ENCODE peak calls at places on chromosome 9, in nine cellular contexts. I is vagina, S is uterus, R is IMR-90, G is HCT116, K is adrenal gland, N is ovary, U is A549, E is upper lobe of left lung. D is an unnamed sample.
A peak's percentile ranks its signal among the peaks of the same experiment; 100 is the strongest.

GRCh38 chr9:87542180-87542579 is 44.5 kb downstream of the DAPK1 start:
- DNase-seq in I (no peak), S (no peak), R (no peak), G (no peak), K (no peak), N (no peak), U (no peak), E (no peak), D (no peak)

GRCh38 chr9:129451089-129451656 is 169.7 kb downstream of the C9orf50 start:
- DNase-seq in I (no peak), S (peak; percentile 48), R (no peak), G (no peak), K (peak; percentile 63), N (peak; percentile 75), U (no peak), E (no peak), D (no peak)

GRCh38 chr9:4226331-4227250 is 73.3 kb downstream of the GLIS3 start:
- DNase-seq in I (no peak), S (no peak), R (peak; percentile 16), G (no peak), K (no peak), N (no peak), U (peak; percentile 64), E (no peak), D (no peak)

GRCh38 chr9:129069128-129069824 is 11.6 kb upstream of the DOLPP1 start:
- DNase-seq in I (no peak), S (no peak), R (no peak), G (no peak), K (peak; percentile 94), N (no peak), U (no peak), E (no peak), D (peak; percentile 75)

GRCh38 chr9:37371565-37372464 is 50.7 kb upstream of the GRHPR start:
- DNase-seq in I (no peak), S (no peak), R (peak; percentile 58), G (no peak), K (no peak), N (no peak), U (no peak), E (no peak), D (no peak)

GRCh38 chr9:74172874-74173273 is 324.3 kb upstream of the RORB start:
- DNase-seq in I (no peak), S (no peak), R (no peak), G (no peak), K (no peak), N (no peak), U (no peak), E (no peak), D (no peak)

GRCh38 chr9:86700601-86701000 is 246.7 kb downstream of the GAS1 start:
- DNase-seq in I (no peak), S (peak; percentile 83), R (peak; percentile 41), G (no peak), K (peak; percentile 9), N (peak; percentile 65), U (no peak), E (no peak), D (no peak)

GRCh38 chr9:5518061-5518936 is 8.0 kb downstream of the PDCD1LG2 start:
- DNase-seq in I (no peak), S (no peak), R (no peak), G (no peak), K (no peak), N (no peak), U (no peak), E (no peak), D (peak; percentile 89)

GRCh38 chr9:112726428-112726827 is 8.5 kb upstream of the INIP start:
- DNase-seq in I (no peak), S (no peak), R (no peak), G (no peak), K (no peak), N (no peak), U (no peak), E (no peak), D (no peak)

GRCh38 chr9:27280858-27281257 is 16.1 kb downstream of the EQTN start:
- DNase-seq in I (no peak), S (no peak), R (no peak), G (no peak), K (no peak), N (peak; percentile 15), U (no peak), E (no peak), D (no peak)

GRCh38 chr9:79694676-79695400 is 123.1 kb downstream of the TLE4 start:
- DNase-seq in I (no peak), S (no peak), R (peak; percentile 92), G (no peak), K (no peak), N (no peak), U (no peak), E (no peak), D (no peak)

GRCh38 chr9:98765276-98765675 is 31.1 kb downstream of the ANKS6 start:
- DNase-seq in I (no peak), S (no peak), R (no peak), G (no peak), K (no peak), N (no peak), U (no peak), E (no peak), D (no peak)

GRCh38 chr9:22052376-22052945 is 43.4 kb upstream of the CDKN2B start:
- DNase-seq in I (no peak), S (no peak), R (peak; percentile 99), G (peak; percentile 75), K (no peak), N (no peak), U (no peak), E (no peak), D (no peak)

GRCh38 chr9:113409481-113409880 is 994 bp downstream of the POLE3 start:
- DNase-seq in I (no peak), S (no peak), R (no peak), G (no peak), K (no peak), N (no peak), U (no peak), E (no peak), D (no peak)

DNA sequence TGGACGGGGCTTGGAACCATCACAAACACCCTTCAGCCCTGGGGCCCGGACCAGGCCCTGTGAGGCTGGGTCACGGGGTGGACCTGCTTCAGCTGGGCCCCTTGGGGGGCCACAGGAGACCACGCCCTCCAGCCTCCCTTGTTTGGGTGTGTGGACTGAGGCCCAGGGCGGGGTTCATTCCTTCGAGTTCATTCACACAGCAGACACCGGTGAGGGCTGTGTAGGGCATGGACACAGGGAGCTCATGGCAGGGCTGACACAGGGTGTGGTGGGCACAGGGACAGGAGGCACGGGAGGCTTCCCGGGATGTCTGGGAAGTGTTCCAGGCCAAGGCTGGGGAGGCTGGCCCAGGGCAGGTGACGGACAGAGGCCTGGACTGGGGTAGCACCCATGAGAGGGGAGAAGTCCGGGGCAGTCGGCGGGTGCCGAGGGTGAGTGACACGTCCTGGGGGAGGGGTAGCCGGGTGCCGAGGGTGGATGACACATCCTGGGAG is 8.9 kb downstream of the DNLZ start:
- DNase-seq in I (no peak), S (peak; percentile 59), R (peak; percentile 27), G (no peak), K (peak; percentile 64), N (no peak), U (peak; percentile 52), E (no peak), D (no peak)
- TF ChIP-seq POLR2A in I (no peak), S (no peak), R (no peak), G (no peak), K (no peak), N (no peak), U (no peak), E (no peak), D (no peak)

DNA sequence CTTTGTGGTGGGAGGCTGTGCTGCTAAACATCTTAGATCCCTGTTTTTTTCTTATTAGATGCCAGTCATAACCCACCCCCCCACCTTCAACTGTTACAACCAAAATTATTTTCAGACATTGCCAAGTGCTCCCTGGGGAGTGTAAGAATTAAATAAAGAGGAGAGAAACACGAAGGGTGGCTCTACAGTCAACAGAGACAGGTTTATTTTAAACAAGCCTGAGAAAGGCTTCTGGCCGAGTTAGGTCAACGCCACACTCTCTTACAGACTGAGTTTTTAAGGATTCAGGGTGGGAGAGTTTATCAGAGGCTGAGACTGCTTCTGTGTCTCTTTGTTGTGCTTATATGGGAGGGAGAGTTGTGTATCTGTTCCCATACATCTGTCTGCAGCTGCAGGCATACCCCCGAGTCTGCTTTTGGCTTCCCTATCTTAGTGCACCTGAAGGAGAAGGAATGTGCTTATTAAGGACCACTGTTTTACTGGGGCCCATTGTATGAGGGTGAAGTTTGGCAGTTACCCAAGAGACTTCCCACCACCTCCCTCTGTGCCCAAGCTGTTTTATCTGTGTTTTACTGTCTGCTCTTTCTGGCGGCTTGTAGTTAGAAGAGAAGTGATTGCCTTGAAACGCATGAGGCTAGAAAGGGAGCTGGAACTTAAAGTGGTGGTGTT is 11.4 kb upstream of the GDA start:
- DNase-seq in I (no peak), S (no peak), R (no peak), G (no peak), K (no peak), N (no peak), U (no peak), E (no peak), D (no peak)
- H3K4me1 ChIP-seq in I (no peaks in the 10 kb centered on the region), S (no peaks in the 10 kb centered on the region), R (no peaks in the 10 kb centered on the region), G (peaks cover 50% of the 10 kb centered on the region), K (no peaks in the 10 kb centered on the region), N (no peaks in the 10 kb centered on the region), U (peaks cover 3% of the 10 kb centered on the region), E (no peaks in the 10 kb centered on the region), D (no peaks in the 10 kb centered on the region)

GRCh38 chr9:89352874-89353649 is 34.8 kb downstream of the SECISBP2 start:
- DNase-seq in I (no peak), S (no peak), R (no peak), G (no peak), K (no peak), N (no peak), U (no peak), E (no peak), D (no peak)
- TF ChIP-seq POLR2A in I (no peak), S (no peak), R (no peak), G (no peak), K (no peak), N (no peak), U (no peak), E (no peak), D (no peak)

GRCh38 chr9:136519263-136520052 is 26.4 kb downstream of the NOTCH1 start:
- DNase-seq in I (no peak), S (no peak), R (no peak), G (no peak), K (no peak), N (no peak), U (no peak), E (no peak), D (no peak)

GRCh38 chr9:136525207-136525606 is 20.6 kb downstream of the NOTCH1 start:
- DNase-seq in I (no peak), S (no peak), R (no peak), G (no peak), K (no peak), N (no peak), U (no peak), E (no peak), D (peak; percentile 69)

GRCh38 chr9:136520053-136520540 is 25.8 kb downstream of the NOTCH1 start:
- DNase-seq in I (no peak), S (no peak), R (no peak), G (no peak), K (no peak), N (no peak), U (peak; percentile 72), E (no peak), D (no peak)

GRCh38 chr9:136521541-136521940 is 24.3 kb downstream of the NOTCH1 start:
- DNase-seq in I (no peak), S (no peak), R (no peak), G (no peak), K (peak; percentile 41), N (no peak), U (no peak), E (no peak), D (peak; percentile 25)

GRCh38 chr9:136522354-136523237 is 23.3 kb downstream of the NOTCH1 start:
- DNase-seq in I (no peak), S (no peak), R (no peak), G (no peak), K (no peak), N (no peak), U (no peak), E (no peak), D (no peak)
- H3K4me1 ChIP-seq in I (peaks cover 28% of the 10 kb centered on the region), S (peaks cover 10% of the 10 kb centered on the region), R (no peaks in the 10 kb centered on the region), G (peaks cover 14% of the 10 kb centered on the region), K (no peaks in the 10 kb centered on the region), N (no peaks in the 10 kb centered on the region), U (peaks cover 59% of the 10 kb centered on the region), E (peaks cover 99% of the 10 kb centered on the region), D (peaks cover 43% of the 10 kb centered on the region)